ENCODE peak calls at places on chromosomes 11 and 22, in seven cellular contexts. X is cardiac fibroblast, T is A549, W is endothelial cell of umbilical vein, P is fibroblast of pulmonary artery, F is mammary epithelial cell, I is PC-3. L is an unnamed sample.

GRCh38 chr11:114133548-114134329 is 74.2 kb downstream of the ZBTB16 start:
- DNase-seq in X (peak), T (no peak), W (peak), F (no peak), I (no peak), P (peak), L (no peak)

GRCh38 chr11:78140392-78141077 is 1.1 kb upstream of the ALG8 start:
- DNase-seq in W (no peak), I (no peak), X (no peak), P (no peak), F (no peak), T (no peak), L (no peak)

GRCh38 chr11:114280696-114281095 is 15.5 kb upstream of the NNMT start:
- DNase-seq in W (peak), X (peak), I (peak), T (peak), F (peak), P (peak), L (peak)

GRCh38 chr11:28585007-28585406 is 476.8 kb downstream of the METTL15 start:
- DNase-seq in T (no peak), X (peak), F (peak), W (no peak), P (peak), I (no peak), L (no peak)

GRCh38 chr11:31325162-31325561 is 44.4 kb downstream of the DCDC1 start:
- DNase-seq in W (no peak), P (peak), X (peak), I (peak), F (peak), T (peak), L (peak)

GRCh38 chr22:19892925-19893324 is 38.3 kb upstream of the GNB1L start:
- DNase-seq in W (no peak), I (no peak), F (no peak), T (no peak), P (no peak), X (no peak), L (peak)

GRCh38 chr22:36286096-36286957 is 33.4 kb downstream of the APOL1 start:
- DNase-seq in W (peak), X (peak), P (peak), I (peak), F (peak), T (peak), L (peak)

GRCh38 chr22:32327066-32327465 is 30.6 kb upstream of the RFPL3 start:
- DNase-seq in I (peak), F (peak), T (no peak), W (peak), X (peak), P (peak), L (no peak)

GRCh38 chr11:1205987-1206331 is 16.9 kb upstream of the MUC5B start:
- DNase-seq in I (no peak), P (no peak), F (no peak), W (no peak), T (no peak), X (no peak), L (no peak)

GRCh38 chr11:21511835-21512440 is 680.9 kb upstream of the ANO5 start:
- DNase-seq in W (no peak), T (peak), X (peak), F (peak), P (peak), I (peak), L (peak)

GRCh38 chr11:60951909-60952741 is at the start of gene SLC15A3:
- DNase-seq in X (peak), T (no peak), W (peak), I (no peak), P (peak), F (no peak), L (peak)

GRCh38 chr11:15201586-15201985 is 86.9 kb downstream of the INSC start:
- DNase-seq in X (no peak), I (no peak), P (no peak), W (no peak), F (no peak), T (no peak), L (no peak)

GRCh38 chr11:69635210-69635609 is 5.7 kb upstream of the CCND1 start:
- DNase-seq in T (no peak), F (no peak), P (no peak), X (no peak), I (no peak), W (no peak), L (no peak)

GRCh38 chr11:68181719-68182451 is 31.2 kb downstream of the KMT5B start:
- DNase-seq in I (peak), F (no peak), P (no peak), T (no peak), W (no peak), X (peak), L (peak)

GRCh38 chr22:29359469-29359868 is 28.9 kb downstream of the AP1B1 start:
- DNase-seq in F (no peak), I (peak), T (peak), P (peak), X (peak), W (peak), L (peak)

GRCh38 chr22:32819120-32819519 is 17.6 kb downstream of the TIMP3 start:
- DNase-seq in I (no peak), T (no peak), X (no peak), W (no peak), F (no peak), P (no peak), L (no peak)

GRCh38 chr22:41919357-41920224 is 4.7 kb upstream of the SHISA8 start:
- DNase-seq in W (no peak), F (no peak), X (peak), P (no peak), I (no peak), T (no peak), L (peak)

GRCh38 chr11:46832511-46833214 is 13.4 kb downstream of the CKAP5 start:
- DNase-seq in X (no peak), I (no peak), W (no peak), F (no peak), T (no peak), P (no peak), L (no peak)

GRCh38 chr11:126603486-126603885 is 248.0 kb downstream of the ST3GAL4 start:
- DNase-seq in I (no peak), F (no peak), P (no peak), T (no peak), W (no peak), X (no peak), L (no peak)

GRCh38 chr22:41911292-41911611 is 3.6 kb downstream of the SHISA8 start:
- DNase-seq in W (no peak), F (no peak), T (no peak), I (no peak), X (no peak), P (no peak), L (no peak)

GRCh38 chr11:133830931-133831907 is 14.1 kb downstream of the SPATA19 start:
- DNase-seq in X (no peak), P (no peak), F (no peak), T (no peak), I (no peak), W (no peak), L (no peak)

GRCh38 chr11:95296621-95297025 is 65.6 kb upstream of the SESN3 start:
- DNase-seq in W (no peak), F (no peak), I (no peak), X (no peak), T (no peak), P (no peak), L (no peak)

GRCh38 chr11:83054904-83055380 is 16.8 kb downstream of the RAB30 start:
- DNase-seq in T (no peak), X (no peak), P (no peak), W (no peak), F (peak), I (peak), L (no peak)
- H3K4me3 ChIP-seq in T (no peak), X (no peak), P (no peak), W (no peak), F (no peak), I (no peak), L (no peak)

GRCh38 chr11:107592256-107592655 is 1.3 kb downstream of the ELMOD1 start:
- DNase-seq in W (peak), X (no peak), I (no peak), P (no peak), T (no peak), F (no peak), L (no peak)
- TF ChIP-seq CTCF in W (no peak), X (no peak), I (no peak), P (no peak), T (no peak), F (no peak), L (no peak)

DNA sequence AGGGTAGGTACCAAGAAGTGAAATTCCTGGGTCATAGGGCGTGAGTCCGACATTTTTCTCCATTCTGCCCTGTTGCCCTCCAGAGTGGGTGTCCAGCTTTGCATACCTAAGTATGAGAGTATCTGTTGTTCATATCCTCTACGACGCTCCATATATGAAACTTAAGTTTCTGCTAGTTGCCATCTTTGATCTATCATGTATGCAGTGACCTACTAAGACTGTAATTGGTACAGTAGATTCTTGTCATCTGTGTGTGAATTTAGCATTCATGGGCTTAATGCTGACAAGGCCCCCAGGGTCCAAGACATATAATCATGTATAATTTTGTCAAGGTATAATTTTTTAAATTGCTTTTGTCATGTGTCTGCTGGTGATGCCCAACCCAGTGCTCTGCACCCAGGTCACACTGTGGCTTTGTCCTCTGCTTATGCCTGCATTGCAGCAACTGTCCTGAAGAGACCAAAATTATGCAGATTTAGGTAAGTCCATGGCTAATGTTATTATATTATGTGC is 12.1 kb downstream of the NEAT1 start:
- DNase-seq in I (no peak), F (no peak), W (peak), T (peak), X (peak), P (peak), L (peak)
- H3K4me3 ChIP-seq in I (no peak), F (no peak), W (no peak), T (no peak), X (no peak), P (peak), L (peak)

GRCh38 chr22:25174156-25174887 is 25.3 kb upstream of the CRYBB3 start:
- DNase-seq in P (no peak), I (no peak), F (no peak), X (no peak), T (no peak), W (no peak), L (no peak)

GRCh38 chr22:25169278-25170031 is 30.2 kb upstream of the CRYBB3 start:
- DNase-seq in P (no peak), X (no peak), F (no peak), T (no peak), I (peak), W (no peak), L (no peak)

GRCh38 chr22:25174888-25175411 is 24.7 kb upstream of the CRYBB3 start:
- DNase-seq in I (no peak), X (no peak), F (no peak), W (no peak), P (no peak), T (no peak), L (no peak)

GRCh38 chr22:25170426-25170980 is 29.2 kb upstream of the CRYBB3 start:
- DNase-seq in X (no peak), I (no peak), T (no peak), F (no peak), P (no peak), W (no peak), L (no peak)

GRCh38 chr22:25172153-25172552 is 27.5 kb upstream of the CRYBB3 start:
- DNase-seq in I (peak), P (no peak), W (peak), T (peak), F (no peak), X (no peak), L (no peak)
- TF ChIP-seq CTCF in I (peak), P (peak), W (peak), T (peak), F (peak), X (peak), L (no peak)

GRCh38 chr11:117201906-117202305 is 2.7 kb downstream of the TAGLN start:
- DNase-seq in F (no peak), P (no peak), T (no peak), W (no peak), I (no peak), X (peak), L (no peak)

GRCh38 chr11:117201516-117201866 is 2.3 kb downstream of the TAGLN start:
- DNase-seq in I (no peak), P (peak), W (no peak), X (peak), T (no peak), F (no peak), L (no peak)

GRCh38 chr11:117202386-117203068 is 3.4 kb downstream of the TAGLN start:
- DNase-seq in W (no peak), I (no peak), P (no peak), T (no peak), X (peak), F (no peak), L (no peak)

GRCh38 chr11:117199916-117200812 is 994 bp downstream of the TAGLN start:
- DNase-seq in F (no peak), I (no peak), X (no peak), T (no peak), W (no peak), P (no peak), L (no peak)

DNA sequence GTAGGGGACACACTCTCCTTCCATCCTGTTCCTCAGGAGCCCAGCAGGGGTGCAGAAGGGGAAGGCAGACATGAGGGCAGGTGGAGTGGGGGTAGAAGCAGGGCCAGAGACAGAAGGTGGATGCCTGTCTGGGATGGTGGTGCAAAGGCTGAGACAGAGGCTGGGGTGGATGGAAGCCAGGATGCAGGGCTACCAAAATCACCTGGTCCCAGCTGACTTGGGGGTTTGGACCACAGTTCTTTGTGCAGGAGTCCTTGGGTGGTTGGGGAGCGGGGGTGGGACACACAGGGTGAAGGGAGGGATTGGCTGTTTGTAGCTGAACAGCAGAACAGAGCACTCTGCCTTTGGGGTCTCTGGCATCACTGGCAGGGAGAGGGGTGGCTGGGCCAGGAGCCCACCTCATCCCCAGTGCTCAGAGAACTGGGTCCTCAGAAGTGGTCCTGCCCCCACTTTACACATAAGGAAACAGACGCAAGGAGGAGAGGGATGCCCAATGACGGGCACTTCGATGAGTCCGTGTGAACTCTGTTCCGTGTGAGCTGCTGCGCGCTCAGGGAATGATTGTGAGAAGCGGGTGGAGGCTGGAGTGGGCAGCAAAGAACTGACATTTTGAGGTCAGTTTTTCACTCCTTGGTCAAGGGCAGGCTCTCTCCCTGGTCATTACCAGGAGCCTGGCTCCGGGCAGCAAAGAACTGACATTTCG is 1.8 kb downstream of the TAGLN start:
- DNase-seq in I (no peak), X (peak), W (no peak), T (no peak), P (peak), F (no peak), L (no peak)
- H3K4me3 ChIP-seq in I (no peak), X (peak), W (no peak), T (no peak), P (peak), F (peak), L (peak)

GRCh38 chr11:121032546-121032945 is 8.6 kb downstream of the TBCEL start:
- DNase-seq in X (peak), W (no peak), F (no peak), I (peak), T (peak), P (no peak), L (peak)
- TF ChIP-seq CTCF in X (no peak), W (no peak), F (no peak), I (peak), T (no peak), P (no peak), L (no peak)

L was measured in fibroblast of lung.